ENCODE peak calls at places on chromosome 17, in five cellular contexts. C is tibial artery, A is neural crest cell, U is lower leg skin, Q is cardiac fibroblast. B is an unnamed sample.

GRCh38 chr17:57114085-57114673 is 29.1 kb downstream of the AKAP1 start:
- DNase-seq in C (no peak), A (peak; percentile 77), U (no peak), Q (no peak), B (peak; percentile 65)

GRCh38 chr17:45995617-45996270 is 3.3 kb upstream of the STH start:
- DNase-seq in C (no peak), A (no peak), U (no peak), Q (peak; percentile 14), B (no peak)

GRCh38 chr17:79453481-79453880 is 157.4 kb downstream of the RBFOX3 start:
- DNase-seq in C (no peak), A (no peak), U (no peak), Q (no peak), B (no peak)

GRCh38 chr17:7220593-7221280 is 999 bp downstream of the ACADVL start:
- DNase-seq in C (no peak), A (no peak), U (no peak), Q (peak; percentile 76), B (no peak)

GRCh38 chr17:34398990-34399389 is 36.0 kb upstream of the CCL1 start:
- DNase-seq in C (no peak), A (no peak), U (no peak), Q (no peak), B (no peak)

GRCh38 chr17:7438050-7438614 is 1.2 kb upstream of the FGF11 start:
- DNase-seq in C (peak; percentile 79), A (no peak), U (peak; percentile 72), Q (no peak), B (no peak)

GRCh38 chr17:58282442-58282841 is 1.7 kb upstream of the MPO start:
- DNase-seq in C (no peak), A (no peak), U (no peak), Q (no peak), B (no peak)

GRCh38 chr17:61392679-61393078 is 7.0 kb upstream of the TBX2 start:
- DNase-seq in C (no peak), A (no peak), U (no peak), Q (no peak), B (no peak)

GRCh38 chr17:67359960-67360817 is 6.2 kb downstream of the PSMD12 start:
- DNase-seq in C (no peak), A (no peak), U (no peak), Q (peak; percentile 39), B (no peak)
- TF ChIP-seq CTCF in C (no peak), A (no peak), U (no peak), Q (peak; percentile 30), B (no peak)

GRCh38 chr17:27493088-27493487 is 36.8 kb downstream of the KSR1 start:
- DNase-seq in C (no peak), A (no peak), U (no peak), Q (no peak), B (no peak)

GRCh38 chr17:27492470-27492869 is 36.2 kb downstream of the KSR1 start:
- DNase-seq in C (no peak), A (no peak), U (no peak), Q (no peak), B (no peak)

GRCh38 chr17:27496005-27496404 is 39.8 kb downstream of the KSR1 start:
- DNase-seq in C (no peak), A (no peak), U (no peak), Q (no peak), B (no peak)

GRCh38 chr17:27495460-27495859 is 39.2 kb downstream of the KSR1 start:
- DNase-seq in C (no peak), A (no peak), U (no peak), Q (no peak), B (no peak)

DNA sequence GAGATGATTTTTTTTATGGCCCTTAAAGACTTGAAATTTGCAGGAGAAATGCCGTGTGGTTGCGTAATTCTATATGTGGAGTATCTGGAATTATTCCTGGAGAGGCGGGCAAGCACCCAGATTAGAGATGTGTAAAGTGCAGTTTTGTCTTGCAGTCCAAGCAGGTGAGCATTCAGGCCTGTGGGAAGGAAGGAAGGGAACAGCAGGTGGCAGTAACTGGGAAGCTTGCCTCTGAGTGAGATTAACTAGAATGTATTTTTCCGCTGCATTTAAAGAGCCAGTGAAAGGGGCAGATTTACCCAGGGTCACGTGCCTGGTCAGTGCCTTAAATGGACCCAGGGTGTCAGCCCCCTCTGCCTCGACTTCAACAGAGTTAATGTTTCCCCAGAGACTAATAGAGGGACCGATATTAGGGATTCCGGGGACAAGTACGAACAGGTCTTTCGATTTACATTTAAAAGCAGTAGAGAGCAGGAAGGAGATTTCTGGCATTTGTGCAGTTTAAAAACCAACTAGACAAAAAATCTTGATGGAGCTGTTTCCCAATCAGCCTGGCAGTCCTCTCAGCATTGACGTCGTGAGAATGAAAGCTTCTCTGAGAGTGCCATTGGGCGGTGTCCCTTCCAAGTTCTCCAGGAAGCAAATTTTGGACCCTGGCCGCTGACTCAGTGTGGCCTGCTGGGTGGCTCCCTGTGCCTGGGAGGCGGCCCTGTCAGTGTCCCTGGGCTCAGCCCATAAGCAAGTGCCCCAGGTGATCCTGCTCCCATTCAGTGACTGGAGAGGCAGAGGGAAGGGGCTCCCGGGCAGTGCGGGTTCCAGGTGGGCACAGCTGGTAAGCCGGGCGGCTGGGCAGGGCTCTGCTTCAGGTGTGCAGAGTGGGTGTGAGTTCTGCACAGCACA is 38.2 kb downstream of the KSR1 start:
- DNase-seq in C (peak; percentile 96), A (no peak), U (peak; percentile 91), Q (peak; percentile 71), B (no peak)
- TF ChIP-seq CTCF in C (peak; percentile 60), A (peak; percentile 60), U (no peak), Q (peak; percentile 33), B (no peak)

DNA sequence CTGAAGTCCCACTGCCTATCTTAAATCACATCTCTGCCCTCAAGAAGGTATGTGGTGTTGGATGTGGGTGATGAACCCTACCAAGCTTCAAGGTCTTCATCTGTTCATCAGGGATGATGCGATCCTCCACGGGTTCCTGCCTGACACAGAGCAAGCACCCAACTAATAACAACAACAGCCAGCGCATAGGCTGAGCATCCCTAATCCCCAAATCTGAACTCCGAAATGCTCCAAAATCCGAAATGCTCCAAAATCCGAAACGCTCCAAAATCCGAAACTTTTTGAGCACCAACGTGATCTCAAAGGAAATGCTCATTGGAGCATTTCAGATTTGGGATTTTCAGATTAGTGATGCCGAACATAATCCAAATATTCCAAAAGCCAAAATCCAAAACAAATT is 238.9 kb upstream of the SDK2 start:
- DNase-seq in C (no peak), A (no peak), U (no peak), Q (no peak), B (no peak)
- TF ChIP-seq CTCF in C (no peak), A (no peak), U (no peak), Q (no peak), B (no peak)

GRCh38 chr17:67606471-67606870 is 111.3 kb upstream of the NOL11 start:
- DNase-seq in C (no peak), A (no peak), U (no peak), Q (peak; percentile 28), B (no peak)

GRCh38 chr17:67605259-67605912 is 112.3 kb upstream of the NOL11 start:
- DNase-seq in C (no peak), A (no peak), U (no peak), Q (peak; percentile 70), B (no peak)

GRCh38 chr17:67608691-67609090 is 109.0 kb upstream of the NOL11 start:
- DNase-seq in C (no peak), A (no peak), U (no peak), Q (peak; percentile 79), B (no peak)

GRCh38 chr17:67610061-67610460 is 107.7 kb upstream of the NOL11 start:
- DNase-seq in C (no peak), A (no peak), U (no peak), Q (no peak), B (no peak)

GRCh38 chr17:67606896-67607604 is 110.7 kb upstream of the NOL11 start:
- DNase-seq in C (no peak), A (no peak), U (no peak), Q (peak; percentile 26), B (no peak)
- TF ChIP-seq CTCF in C (no peak), A (no peak), U (no peak), Q (no peak), B (no peak)

DNA sequence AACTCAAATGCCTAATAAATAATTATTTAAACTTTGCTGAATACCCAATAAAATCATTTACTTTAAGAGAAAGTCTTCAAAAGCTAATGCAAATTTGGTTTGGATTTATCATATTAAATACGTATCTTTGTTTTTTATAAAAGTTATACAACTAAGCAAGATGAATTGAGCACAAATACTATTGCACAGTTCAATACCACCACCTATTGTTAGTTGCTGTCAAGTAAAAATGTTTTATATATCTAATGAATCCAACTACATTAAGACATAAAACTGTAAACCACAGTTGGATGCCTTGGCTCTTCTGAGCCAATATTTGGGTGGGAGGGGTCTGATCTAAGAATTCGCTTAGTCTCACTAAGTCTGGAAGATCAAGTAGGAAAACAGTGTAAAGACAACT is 7.7 kb downstream of the FBXL20 start:
- DNase-seq in C (no peak), A (no peak), U (no peak), Q (peak; percentile 22), B (no peak)
- TF ChIP-seq CTCF in C (no peak), A (no peak), U (no peak), Q (no peak), B (no peak)